ENCODE peak calls at places on chromosomes 2 and 18, in eight cellular contexts. One of them, this sample, is unnamed.

GRCh38 chr18:31206787-31207381 is 44.2 kb upstream of the DSC1 start:
- DNase-seq in endothelial cell of umbilical vein: peak
- DNase-seq in psoas muscle: no peak
- DNase-seq in brain microvascular endothelial cell: peak
- DNase-seq in HCT116: peak
- DNase-seq in lower lobe of right lung: peak
- DNase-seq in fibroblast of mammary gland: peak
- DNase-seq in foreskin fibroblast: no peak
- DNase-seq in this sample: peak

GRCh38 chr2:95206086-95206485 is 1.2 kb upstream of the ZNF892 start:
- DNase-seq in endothelial cell of umbilical vein: no peak
- DNase-seq in psoas muscle: no peak
- DNase-seq in brain microvascular endothelial cell: no peak
- DNase-seq in HCT116: no peak
- DNase-seq in lower lobe of right lung: no peak
- DNase-seq in fibroblast of mammary gland: no peak
- DNase-seq in foreskin fibroblast: no peak
- DNase-seq in this sample: no peak

GRCh38 chr18:11040823-11041712 is 108.3 kb downstream of the PIEZO2 start:
- DNase-seq in endothelial cell of umbilical vein: peak
- DNase-seq in psoas muscle: no peak
- DNase-seq in brain microvascular endothelial cell: peak
- DNase-seq in HCT116: peak
- DNase-seq in lower lobe of right lung: no peak
- DNase-seq in fibroblast of mammary gland: peak
- DNase-seq in foreskin fibroblast: peak
- DNase-seq in this sample: no peak

GRCh38 chr2:15630958-15631719 is 39.5 kb downstream of the DDX1 start:
- DNase-seq in endothelial cell of umbilical vein: no peak
- DNase-seq in psoas muscle: no peak
- DNase-seq in brain microvascular endothelial cell: no peak
- DNase-seq in HCT116: no peak
- DNase-seq in lower lobe of right lung: no peak
- DNase-seq in fibroblast of mammary gland: no peak
- DNase-seq in foreskin fibroblast: no peak
- DNase-seq in this sample: no peak

GRCh38 chr2:120434487-120434886 is 88.6 kb downstream of the INHBB start:
- DNase-seq in endothelial cell of umbilical vein: no peak
- DNase-seq in psoas muscle: no peak
- DNase-seq in brain microvascular endothelial cell: no peak
- DNase-seq in HCT116: no peak
- DNase-seq in lower lobe of right lung: no peak
- DNase-seq in fibroblast of mammary gland: peak
- DNase-seq in foreskin fibroblast: peak
- DNase-seq in this sample: no peak

GRCh38 chr18:75784413-75784812 is 356.9 kb upstream of the SMIM21 start:
- DNase-seq in endothelial cell of umbilical vein: no peak
- DNase-seq in psoas muscle: no peak
- DNase-seq in brain microvascular endothelial cell: no peak
- DNase-seq in HCT116: no peak
- DNase-seq in lower lobe of right lung: no peak
- DNase-seq in fibroblast of mammary gland: no peak
- DNase-seq in foreskin fibroblast: peak
- DNase-seq in this sample: no peak

GRCh38 chr2:99854236-99854852 is 288.0 kb downstream of the AFF3 start:
- DNase-seq in endothelial cell of umbilical vein: no peak
- DNase-seq in psoas muscle: no peak
- DNase-seq in brain microvascular endothelial cell: no peak
- DNase-seq in HCT116: no peak
- DNase-seq in lower lobe of right lung: no peak
- DNase-seq in fibroblast of mammary gland: no peak
- DNase-seq in foreskin fibroblast: no peak
- DNase-seq in this sample: no peak

GRCh38 chr18:49055787-49056186 is 105.0 kb upstream of the SMAD7 start:
- DNase-seq in endothelial cell of umbilical vein: peak
- DNase-seq in psoas muscle: peak
- DNase-seq in brain microvascular endothelial cell: peak
- DNase-seq in HCT116: no peak
- DNase-seq in lower lobe of right lung: peak
- DNase-seq in fibroblast of mammary gland: peak
- DNase-seq in foreskin fibroblast: peak
- DNase-seq in this sample: peak

GRCh38 chr2:195092341-195092740 is 564.7 kb upstream of the SLC39A10 start:
- DNase-seq in endothelial cell of umbilical vein: no peak
- DNase-seq in psoas muscle: no peak
- DNase-seq in brain microvascular endothelial cell: no peak
- DNase-seq in HCT116: no peak
- DNase-seq in lower lobe of right lung: no peak
- DNase-seq in fibroblast of mammary gland: no peak
- DNase-seq in foreskin fibroblast: no peak
- DNase-seq in this sample: no peak

GRCh38 chr2:237222178-237222577 is 136.5 kb downstream of the COPS8 start:
- DNase-seq in endothelial cell of umbilical vein: no peak
- DNase-seq in psoas muscle: peak
- DNase-seq in brain microvascular endothelial cell: peak
- DNase-seq in HCT116: no peak
- DNase-seq in lower lobe of right lung: no peak
- DNase-seq in fibroblast of mammary gland: peak
- DNase-seq in foreskin fibroblast: peak
- DNase-seq in this sample: peak

GRCh38 chr2:25129901-25130520 is 38.4 kb downstream of the POMC start:
- DNase-seq in endothelial cell of umbilical vein: no peak
- DNase-seq in psoas muscle: peak
- DNase-seq in brain microvascular endothelial cell: no peak
- DNase-seq in HCT116: no peak
- DNase-seq in lower lobe of right lung: no peak
- DNase-seq in fibroblast of mammary gland: no peak
- DNase-seq in foreskin fibroblast: no peak
- DNase-seq in this sample: no peak

GRCh38 chr2:101803128-101803527 is 105.6 kb downstream of the MAP4K4 start:
- DNase-seq in endothelial cell of umbilical vein: no peak
- DNase-seq in psoas muscle: no peak
- DNase-seq in brain microvascular endothelial cell: peak
- DNase-seq in HCT116: no peak
- DNase-seq in lower lobe of right lung: no peak
- DNase-seq in fibroblast of mammary gland: peak
- DNase-seq in foreskin fibroblast: peak
- DNase-seq in this sample: peak

GRCh38 chr2:218959761-218960195 is 312 bp downstream of the CDK5R2 start:
- DNase-seq in endothelial cell of umbilical vein: no peak
- DNase-seq in psoas muscle: no peak
- DNase-seq in brain microvascular endothelial cell: no peak
- DNase-seq in HCT116: no peak
- DNase-seq in lower lobe of right lung: no peak
- DNase-seq in fibroblast of mammary gland: no peak
- DNase-seq in foreskin fibroblast: no peak
- DNase-seq in this sample: no peak
- H3K4me3 ChIP-seq in endothelial cell of umbilical vein: peak
- H3K4me3 ChIP-seq in psoas muscle: peak
- H3K4me3 ChIP-seq in brain microvascular endothelial cell: peak
- H3K4me3 ChIP-seq in HCT116: peak
- H3K4me3 ChIP-seq in lower lobe of right lung: peak
- H3K4me3 ChIP-seq in fibroblast of mammary gland: no peak
- H3K4me3 ChIP-seq in foreskin fibroblast: no peak
- H3K4me3 ChIP-seq in this sample: peak

DNA sequence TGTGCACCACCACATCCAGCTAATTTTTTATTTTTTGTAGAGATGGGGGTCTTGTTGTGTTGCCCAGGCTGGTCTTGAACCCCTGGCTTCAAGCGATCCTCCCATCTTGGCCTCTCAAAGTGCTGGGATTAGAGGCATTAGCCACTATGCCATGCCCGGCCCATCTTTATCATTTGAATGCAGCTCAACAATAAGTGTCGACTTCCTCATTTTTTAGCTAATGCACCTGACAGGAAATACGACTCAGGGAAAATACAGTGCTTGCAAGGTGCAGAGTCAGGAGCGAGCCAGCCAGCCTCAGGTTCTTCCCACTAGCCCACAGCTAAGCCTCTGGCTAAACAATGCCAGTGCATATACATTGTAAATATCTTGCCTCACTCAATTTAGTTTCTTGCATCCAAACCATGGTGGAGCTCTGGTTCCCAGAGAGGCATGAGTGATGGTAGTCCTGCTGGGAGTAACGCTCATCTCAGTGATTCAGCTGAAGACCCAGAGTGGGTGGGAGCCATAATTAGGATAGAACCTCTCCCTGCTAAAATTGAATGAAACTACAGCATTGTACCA is 135.0 kb downstream of the TGIF1 start:
- DNase-seq in endothelial cell of umbilical vein: peak
- DNase-seq in psoas muscle: no peak
- DNase-seq in brain microvascular endothelial cell: no peak
- DNase-seq in HCT116: no peak
- DNase-seq in lower lobe of right lung: no peak
- DNase-seq in fibroblast of mammary gland: no peak
- DNase-seq in foreskin fibroblast: no peak
- DNase-seq in this sample: no peak
- H3K4me3 ChIP-seq in endothelial cell of umbilical vein: no peak
- H3K4me3 ChIP-seq in psoas muscle: no peak
- H3K4me3 ChIP-seq in brain microvascular endothelial cell: no peak
- H3K4me3 ChIP-seq in HCT116: no peak
- H3K4me3 ChIP-seq in lower lobe of right lung: no peak
- H3K4me3 ChIP-seq in fibroblast of mammary gland: no peak
- H3K4me3 ChIP-seq in foreskin fibroblast: no peak
- H3K4me3 ChIP-seq in this sample: no peak

GRCh38 chr2:5697554-5697953 is 5.4 kb downstream of the SOX11 start:
- DNase-seq in endothelial cell of umbilical vein: no peak
- DNase-seq in psoas muscle: no peak
- DNase-seq in brain microvascular endothelial cell: no peak
- DNase-seq in HCT116: no peak
- DNase-seq in lower lobe of right lung: no peak
- DNase-seq in fibroblast of mammary gland: no peak
- DNase-seq in foreskin fibroblast: no peak
- DNase-seq in this sample: no peak
- H3K4me3 ChIP-seq in endothelial cell of umbilical vein: no peak
- H3K4me3 ChIP-seq in psoas muscle: peak
- H3K4me3 ChIP-seq in brain microvascular endothelial cell: peak
- H3K4me3 ChIP-seq in HCT116: no peak
- H3K4me3 ChIP-seq in lower lobe of right lung: no peak
- H3K4me3 ChIP-seq in fibroblast of mammary gland: no peak
- H3K4me3 ChIP-seq in foreskin fibroblast: peak
- H3K4me3 ChIP-seq in this sample: no peak

DNA sequence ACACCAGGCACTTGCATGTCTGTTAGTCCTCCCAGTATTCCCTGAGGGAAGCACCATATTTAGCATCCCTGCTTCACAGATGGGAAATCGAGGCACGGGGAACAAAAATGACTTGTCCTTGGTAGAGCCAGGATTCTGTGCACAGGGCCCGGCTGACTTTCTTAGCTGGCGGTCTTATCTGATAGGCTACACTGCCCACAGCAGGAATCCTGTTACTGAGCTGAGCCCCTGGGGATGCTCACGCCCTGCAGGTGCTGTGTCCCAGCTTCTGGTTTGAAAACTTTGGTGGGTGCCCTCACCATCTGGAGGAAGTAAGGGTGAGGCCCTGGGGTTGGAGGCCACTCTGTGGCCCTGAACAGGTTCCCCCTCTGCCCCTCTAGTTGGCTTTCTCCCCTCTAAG is 68.4 kb upstream of the MCFD2 start:
- DNase-seq in endothelial cell of umbilical vein: no peak
- DNase-seq in psoas muscle: no peak
- DNase-seq in brain microvascular endothelial cell: no peak
- DNase-seq in HCT116: no peak
- DNase-seq in lower lobe of right lung: no peak
- DNase-seq in fibroblast of mammary gland: no peak
- DNase-seq in foreskin fibroblast: no peak
- DNase-seq in this sample: no peak
- H3K4me3 ChIP-seq in endothelial cell of umbilical vein: no peak
- H3K4me3 ChIP-seq in psoas muscle: no peak
- H3K4me3 ChIP-seq in brain microvascular endothelial cell: no peak
- H3K4me3 ChIP-seq in HCT116: no peak
- H3K4me3 ChIP-seq in lower lobe of right lung: no peak
- H3K4me3 ChIP-seq in fibroblast of mammary gland: no peak
- H3K4me3 ChIP-seq in foreskin fibroblast: no peak
- H3K4me3 ChIP-seq in this sample: no peak

GRCh38 chr18:12990977-12991838 is at the start of gene CEP192:
- DNase-seq in endothelial cell of umbilical vein: peak
- DNase-seq in psoas muscle: peak
- DNase-seq in brain microvascular endothelial cell: peak
- DNase-seq in HCT116: peak
- DNase-seq in lower lobe of right lung: peak
- DNase-seq in fibroblast of mammary gland: peak
- DNase-seq in foreskin fibroblast: peak
- DNase-seq in this sample: peak
- H3K4me3 ChIP-seq in endothelial cell of umbilical vein: peak
- H3K4me3 ChIP-seq in psoas muscle: peak
- H3K4me3 ChIP-seq in brain microvascular endothelial cell: peak
- H3K4me3 ChIP-seq in HCT116: peak
- H3K4me3 ChIP-seq in lower lobe of right lung: peak
- H3K4me3 ChIP-seq in fibroblast of mammary gland: peak
- H3K4me3 ChIP-seq in foreskin fibroblast: peak
- H3K4me3 ChIP-seq in this sample: peak

GRCh38 chr2:68122680-68122964 is 35.1 kb upstream of the PNO1 start:
- DNase-seq in endothelial cell of umbilical vein: no peak
- DNase-seq in psoas muscle: no peak
- DNase-seq in brain microvascular endothelial cell: no peak
- DNase-seq in HCT116: no peak
- DNase-seq in lower lobe of right lung: no peak
- DNase-seq in fibroblast of mammary gland: no peak
- DNase-seq in foreskin fibroblast: no peak
- DNase-seq in this sample: no peak
- H3K4me3 ChIP-seq in endothelial cell of umbilical vein: no peak
- H3K4me3 ChIP-seq in psoas muscle: peak
- H3K4me3 ChIP-seq in brain microvascular endothelial cell: no peak
- H3K4me3 ChIP-seq in HCT116: no peak
- H3K4me3 ChIP-seq in lower lobe of right lung: no peak
- H3K4me3 ChIP-seq in fibroblast of mammary gland: no peak
- H3K4me3 ChIP-seq in foreskin fibroblast: peak
- H3K4me3 ChIP-seq in this sample: no peak

GRCh38 chr2:187526776-187527175 is 27.5 kb downstream of the TFPI start:
- DNase-seq in endothelial cell of umbilical vein: no peak
- DNase-seq in psoas muscle: no peak
- DNase-seq in brain microvascular endothelial cell: no peak
- DNase-seq in HCT116: no peak
- DNase-seq in lower lobe of right lung: no peak
- DNase-seq in fibroblast of mammary gland: peak
- DNase-seq in foreskin fibroblast: no peak
- DNase-seq in this sample: no peak
- H3K4me3 ChIP-seq in endothelial cell of umbilical vein: no peak
- H3K4me3 ChIP-seq in psoas muscle: no peak
- H3K4me3 ChIP-seq in brain microvascular endothelial cell: no peak
- H3K4me3 ChIP-seq in HCT116: no peak
- H3K4me3 ChIP-seq in lower lobe of right lung: no peak
- H3K4me3 ChIP-seq in fibroblast of mammary gland: no peak
- H3K4me3 ChIP-seq in foreskin fibroblast: no peak
- H3K4me3 ChIP-seq in this sample: no peak

GRCh38 chr18:62420513-62421209 is 95.6 kb downstream of the TNFRSF11A start:
- DNase-seq in endothelial cell of umbilical vein: peak
- DNase-seq in psoas muscle: no peak
- DNase-seq in brain microvascular endothelial cell: peak
- DNase-seq in HCT116: no peak
- DNase-seq in lower lobe of right lung: no peak
- DNase-seq in fibroblast of mammary gland: peak
- DNase-seq in foreskin fibroblast: peak
- DNase-seq in this sample: peak
- H3K4me3 ChIP-seq in endothelial cell of umbilical vein: no peak
- H3K4me3 ChIP-seq in psoas muscle: peak
- H3K4me3 ChIP-seq in brain microvascular endothelial cell: peak
- H3K4me3 ChIP-seq in HCT116: no peak
- H3K4me3 ChIP-seq in lower lobe of right lung: peak
- H3K4me3 ChIP-seq in fibroblast of mammary gland: no peak
- H3K4me3 ChIP-seq in foreskin fibroblast: no peak
- H3K4me3 ChIP-seq in this sample: no peak

This sample was measured in SJSA1.